ENCODE peak calls at places on chromosomes 6 and 20, in ten cellular contexts. One of them, this sample, is unnamed.

GRCh38 chr6:147382945-147383554 is 125.4 kb upstream of the SAMD5 start:
- DNase-seq in stromal cell of bone marrow: peak
- DNase-seq in IMR-90: peak
- DNase-seq in T-helper 1 cell: no peak
- DNase-seq in RWPE1: peak
- DNase-seq in ELR: peak
- DNase-seq in T-helper 2 cell: no peak
- DNase-seq in activated CD4-positive, alpha-beta T cell treated with anti-CD3 and anti-CD28 coated beads, Interleukin-2, amount 50 U/mL, for 4 hours: no peak
- DNase-seq in iris pigment epithelial cell: peak
- DNase-seq in fibroblast of pulmonary artery: peak
- DNase-seq in this sample: peak

GRCh38 chr20:46388945-46389344 is 17.5 kb downstream of the ELMO2 start:
- DNase-seq in stromal cell of bone marrow: no peak
- DNase-seq in IMR-90: no peak
- DNase-seq in T-helper 1 cell: no peak
- DNase-seq in RWPE1: no peak
- DNase-seq in ELR: no peak
- DNase-seq in T-helper 2 cell: no peak
- DNase-seq in activated CD4-positive, alpha-beta T cell treated with anti-CD3 and anti-CD28 coated beads, Interleukin-2, amount 50 U/mL, for 4 hours: no peak
- DNase-seq in iris pigment epithelial cell: no peak
- DNase-seq in fibroblast of pulmonary artery: no peak
- DNase-seq in this sample: no peak

GRCh38 chr6:4885534-4885933 is 109.3 kb downstream of the CDYL start:
- DNase-seq in stromal cell of bone marrow: no peak
- DNase-seq in IMR-90: no peak
- DNase-seq in T-helper 1 cell: no peak
- DNase-seq in RWPE1: no peak
- DNase-seq in ELR: no peak
- DNase-seq in T-helper 2 cell: no peak
- DNase-seq in activated CD4-positive, alpha-beta T cell treated with anti-CD3 and anti-CD28 coated beads, Interleukin-2, amount 50 U/mL, for 4 hours: no peak
- DNase-seq in iris pigment epithelial cell: no peak
- DNase-seq in fibroblast of pulmonary artery: no peak
- DNase-seq in this sample: no peak

GRCh38 chr6:1864496-1864895 is 254.8 kb downstream of the FOXC1 start:
- DNase-seq in stromal cell of bone marrow: no peak
- DNase-seq in IMR-90: no peak
- DNase-seq in T-helper 1 cell: no peak
- DNase-seq in RWPE1: no peak
- DNase-seq in ELR: no peak
- DNase-seq in T-helper 2 cell: no peak
- DNase-seq in activated CD4-positive, alpha-beta T cell treated with anti-CD3 and anti-CD28 coated beads, Interleukin-2, amount 50 U/mL, for 4 hours: no peak
- DNase-seq in iris pigment epithelial cell: peak
- DNase-seq in fibroblast of pulmonary artery: no peak
- DNase-seq in this sample: no peak

GRCh38 chr6:158574800-158575199 is 14.9 kb downstream of the TMEM181 start:
- DNase-seq in stromal cell of bone marrow: no peak
- DNase-seq in IMR-90: no peak
- DNase-seq in T-helper 1 cell: no peak
- DNase-seq in RWPE1: no peak
- DNase-seq in ELR: no peak
- DNase-seq in T-helper 2 cell: no peak
- DNase-seq in activated CD4-positive, alpha-beta T cell treated with anti-CD3 and anti-CD28 coated beads, Interleukin-2, amount 50 U/mL, for 4 hours: no peak
- DNase-seq in iris pigment epithelial cell: no peak
- DNase-seq in fibroblast of pulmonary artery: no peak
- DNase-seq in this sample: no peak

GRCh38 chr20:63682384-63683139 is 13.9 kb upstream of the TNFRSF6B start:
- DNase-seq in stromal cell of bone marrow: peak
- DNase-seq in IMR-90: peak
- DNase-seq in T-helper 1 cell: no peak
- DNase-seq in RWPE1: peak
- DNase-seq in ELR: peak
- DNase-seq in T-helper 2 cell: no peak
- DNase-seq in activated CD4-positive, alpha-beta T cell treated with anti-CD3 and anti-CD28 coated beads, Interleukin-2, amount 50 U/mL, for 4 hours: no peak
- DNase-seq in iris pigment epithelial cell: peak
- DNase-seq in fibroblast of pulmonary artery: peak
- DNase-seq in this sample: peak

GRCh38 chr20:49916146-49917002 is 1.0 kb upstream of the SPATA2 start:
- DNase-seq in stromal cell of bone marrow: no peak
- DNase-seq in IMR-90: peak
- DNase-seq in T-helper 1 cell: no peak
- DNase-seq in RWPE1: peak
- DNase-seq in ELR: peak
- DNase-seq in T-helper 2 cell: no peak
- DNase-seq in activated CD4-positive, alpha-beta T cell treated with anti-CD3 and anti-CD28 coated beads, Interleukin-2, amount 50 U/mL, for 4 hours: no peak
- DNase-seq in iris pigment epithelial cell: no peak
- DNase-seq in fibroblast of pulmonary artery: no peak
- DNase-seq in this sample: no peak

GRCh38 chr6:25017932-25018581 is 82.3 kb upstream of the RIPOR2 start:
- DNase-seq in stromal cell of bone marrow: peak
- DNase-seq in IMR-90: peak
- DNase-seq in T-helper 1 cell: peak
- DNase-seq in RWPE1: peak
- DNase-seq in ELR: peak
- DNase-seq in T-helper 2 cell: peak
- DNase-seq in activated CD4-positive, alpha-beta T cell treated with anti-CD3 and anti-CD28 coated beads, Interleukin-2, amount 50 U/mL, for 4 hours: peak
- DNase-seq in iris pigment epithelial cell: peak
- DNase-seq in fibroblast of pulmonary artery: peak
- DNase-seq in this sample: peak

GRCh38 chr6:89079611-89080213 is 839 bp upstream of the PNRC1 start:
- DNase-seq in stromal cell of bone marrow: peak
- DNase-seq in IMR-90: peak
- DNase-seq in T-helper 1 cell: peak
- DNase-seq in RWPE1: peak
- DNase-seq in ELR: peak
- DNase-seq in T-helper 2 cell: no peak
- DNase-seq in activated CD4-positive, alpha-beta T cell treated with anti-CD3 and anti-CD28 coated beads, Interleukin-2, amount 50 U/mL, for 4 hours: peak
- DNase-seq in iris pigment epithelial cell: peak
- DNase-seq in fibroblast of pulmonary artery: peak
- DNase-seq in this sample: peak